ENCODE peak calls at places on chromosomes 13 and 19, in eight cellular contexts. J is AG10803; Y is activated CD8-positive, alpha-beta T cell treated with anti-CD3 and anti-CD28 coated beads for 36 hours; F is T-helper 1 cell; N is LHCN-M2; S is GOT3; O is hippocampal formation; M is H54. P is an unnamed sample.

GRCh38 chr19:50333235-50333736 is 4.1 kb upstream of the KCNC3 start:
- DNase-seq in J (peak), Y (peak), F (peak), N (no peak), S (no peak), O (peak), M (peak), P (peak)

GRCh38 chr13:113207890-113208423 is 512 bp downstream of the PCID2 start:
- DNase-seq in J (peak), Y (peak), F (no peak), N (peak), S (no peak), O (no peak), M (peak), P (peak)

GRCh38 chr19:11323601-11324078 is 15.8 kb downstream of the RAB3D start:
- DNase-seq in J (no peak), Y (no peak), F (no peak), N (no peak), S (no peak), O (no peak), M (no peak), P (no peak)

GRCh38 chr13:75180805-75181455 is 301.0 kb downstream of the TBC1D4 start:
- DNase-seq in J (peak), Y (no peak), F (no peak), N (peak), S (no peak), O (no peak), M (no peak), P (no peak)

GRCh38 chr19:56393119-56394012 is at the start of gene ZNF582:
- DNase-seq in J (peak), Y (peak), F (peak), N (peak), S (peak), O (peak), M (peak), P (no peak)

GRCh38 chr19:44552324-44552723 is 22.8 kb upstream of the CEACAM20 start:
- DNase-seq in J (peak), Y (peak), F (no peak), N (peak), S (no peak), O (no peak), M (peak), P (peak)

GRCh38 chr19:1851581-1852293 is 3.5 kb upstream of the REXO1 start:
- DNase-seq in J (no peak), Y (peak), F (peak), N (no peak), S (no peak), O (no peak), M (no peak), P (no peak)

GRCh38 chr19:11059511-11060358 is 29.5 kb upstream of the LDLR start:
- DNase-seq in J (no peak), Y (no peak), F (no peak), N (no peak), S (no peak), O (no peak), M (no peak), P (no peak)

GRCh38 chr19:1857648-1858326 is 5.6 kb downstream of the KLF16 start:
- DNase-seq in J (no peak), Y (no peak), F (no peak), N (no peak), S (no peak), O (no peak), M (no peak), P (no peak)

GRCh38 chr19:4559569-4559968 is at the start of gene SEMA6B:
- DNase-seq in J (no peak), Y (no peak), F (no peak), N (no peak), S (no peak), O (no peak), M (no peak), P (no peak)

GRCh38 chr19:54021363-54021762 is 29.9 kb downstream of the CACNG6 start:
- DNase-seq in J (no peak), Y (no peak), F (no peak), N (no peak), S (no peak), O (no peak), M (no peak), P (no peak)